ENCODE peak calls at places on chromosomes 12 and 14, in ten cellular contexts. One of them, this sample, is unnamed.

GRCh38 chr12:29026419-29026818 is 122.7 kb upstream of the FAR2 start:
- DNase-seq in astrocyte of the cerebellum: peak
- DNase-seq in psoas muscle: no peak
- DNase-seq in left lung: no peak
- DNase-seq in GM12865: no peak
- DNase-seq in endothelial cell: no peak
- DNase-seq in Calu3: no peak
- DNase-seq in HepG2: no peak
- DNase-seq in uterus: no peak
- DNase-seq in cardiac muscle cell: no peak
- DNase-seq in this sample: no peak

GRCh38 chr12:57793920-57794319 is 11.3 kb downstream of the TSFM start:
- DNase-seq in astrocyte of the cerebellum: no peak
- DNase-seq in psoas muscle: no peak
- DNase-seq in left lung: no peak
- DNase-seq in GM12865: no peak
- DNase-seq in endothelial cell: no peak
- DNase-seq in Calu3: no peak
- DNase-seq in HepG2: no peak
- DNase-seq in uterus: no peak
- DNase-seq in cardiac muscle cell: peak
- DNase-seq in this sample: peak

GRCh38 chr12:26936559-26937442 is 980 bp downstream of the INTS13 start:
- DNase-seq in astrocyte of the cerebellum: no peak
- DNase-seq in psoas muscle: no peak
- DNase-seq in left lung: no peak
- DNase-seq in GM12865: peak
- DNase-seq in endothelial cell: no peak
- DNase-seq in Calu3: no peak
- DNase-seq in HepG2: no peak
- DNase-seq in uterus: no peak
- DNase-seq in cardiac muscle cell: no peak
- DNase-seq in this sample: no peak

GRCh38 chr14:49464885-49465284 is 121.3 kb downstream of the RPS29 start:
- DNase-seq in astrocyte of the cerebellum: no peak
- DNase-seq in psoas muscle: no peak
- DNase-seq in left lung: no peak
- DNase-seq in GM12865: no peak
- DNase-seq in endothelial cell: peak
- DNase-seq in Calu3: peak
- DNase-seq in HepG2: peak
- DNase-seq in uterus: no peak
- DNase-seq in cardiac muscle cell: peak
- DNase-seq in this sample: peak

GRCh38 chr14:52954346-52955214 is 3.7 kb upstream of the FERMT2 start:
- DNase-seq in astrocyte of the cerebellum: no peak
- DNase-seq in psoas muscle: no peak
- DNase-seq in left lung: no peak
- DNase-seq in GM12865: peak
- DNase-seq in endothelial cell: no peak
- DNase-seq in Calu3: no peak
- DNase-seq in HepG2: no peak
- DNase-seq in uterus: peak
- DNase-seq in cardiac muscle cell: peak
- DNase-seq in this sample: peak

GRCh38 chr12:123621619-123622530 is 11.6 kb downstream of the EIF2B1 start:
- DNase-seq in astrocyte of the cerebellum: no peak
- DNase-seq in psoas muscle: no peak
- DNase-seq in left lung: no peak
- DNase-seq in GM12865: no peak
- DNase-seq in endothelial cell: no peak
- DNase-seq in Calu3: no peak
- DNase-seq in HepG2: no peak
- DNase-seq in uterus: no peak
- DNase-seq in cardiac muscle cell: no peak
- DNase-seq in this sample: no peak

GRCh38 chr14:59274991-59275391 is 86.5 kb downstream of the DAAM1 start:
- DNase-seq in astrocyte of the cerebellum: no peak
- DNase-seq in psoas muscle: no peak
- DNase-seq in left lung: no peak
- DNase-seq in GM12865: peak
- DNase-seq in endothelial cell: no peak
- DNase-seq in Calu3: peak
- DNase-seq in HepG2: no peak
- DNase-seq in uterus: no peak
- DNase-seq in cardiac muscle cell: no peak
- DNase-seq in this sample: no peak

GRCh38 chr12:53061404-53062010 is 11.6 kb downstream of the TNS2 start:
- DNase-seq in astrocyte of the cerebellum: no peak
- DNase-seq in psoas muscle: peak
- DNase-seq in left lung: peak
- DNase-seq in GM12865: no peak
- DNase-seq in endothelial cell: no peak
- DNase-seq in Calu3: peak
- DNase-seq in HepG2: peak
- DNase-seq in uterus: peak
- DNase-seq in cardiac muscle cell: peak
- DNase-seq in this sample: peak

GRCh38 chr14:63860146-63860545 is 7.3 kb downstream of the SYNE2 start:
- DNase-seq in astrocyte of the cerebellum: no peak
- DNase-seq in psoas muscle: no peak
- DNase-seq in left lung: no peak
- DNase-seq in GM12865: no peak
- DNase-seq in endothelial cell: no peak
- DNase-seq in Calu3: no peak
- DNase-seq in HepG2: no peak
- DNase-seq in uterus: no peak
- DNase-seq in cardiac muscle cell: no peak
- DNase-seq in this sample: no peak

DNA sequence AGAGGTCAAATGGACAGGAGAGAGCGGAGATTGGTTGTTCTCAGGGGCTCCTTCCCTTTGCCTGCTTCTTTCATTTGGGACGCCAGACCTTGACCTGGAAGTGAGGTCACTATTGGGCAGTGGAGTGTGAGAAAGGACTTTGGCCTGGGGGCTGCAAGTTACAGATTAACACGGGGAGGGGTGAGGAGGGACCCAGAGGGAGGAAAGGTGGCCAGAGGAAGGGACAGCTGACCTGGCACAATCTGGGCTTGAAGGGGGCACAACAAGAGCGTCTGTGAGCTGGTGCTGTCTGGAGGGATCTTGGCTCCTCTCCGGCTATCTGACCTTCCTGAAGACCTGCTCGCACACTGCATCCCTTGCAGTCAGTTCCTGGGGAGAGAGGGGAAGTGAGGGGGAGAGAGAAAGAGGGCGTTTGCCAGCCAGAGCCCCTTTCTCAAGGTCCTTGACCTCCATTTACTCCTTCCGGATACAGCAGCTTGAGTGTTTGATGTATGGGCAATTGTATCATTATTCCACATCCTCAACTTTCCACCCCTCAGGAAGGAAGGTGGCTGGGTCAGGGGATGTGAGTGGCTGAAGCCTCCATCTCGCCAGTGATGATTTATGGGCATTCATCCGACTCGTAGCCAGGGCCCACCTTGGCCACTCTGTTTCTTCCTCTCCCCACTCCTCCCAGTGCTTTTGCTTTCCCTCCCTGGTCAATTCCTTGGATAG is 4.7 kb downstream of the RBP5 start:
- DNase-seq in astrocyte of the cerebellum: no peak
- DNase-seq in psoas muscle: no peak
- DNase-seq in left lung: no peak
- DNase-seq in GM12865: no peak
- DNase-seq in endothelial cell: no peak
- DNase-seq in Calu3: no peak
- DNase-seq in HepG2: peak
- DNase-seq in uterus: no peak
- DNase-seq in cardiac muscle cell: no peak
- DNase-seq in this sample: no peak
- TF ChIP-seq CTCF in astrocyte of the cerebellum: no peak
- TF ChIP-seq CTCF in psoas muscle: no peak
- TF ChIP-seq CTCF in left lung: no peak
- TF ChIP-seq CTCF in GM12865: no peak
- TF ChIP-seq CTCF in endothelial cell: no peak
- TF ChIP-seq CTCF in Calu3: no peak
- TF ChIP-seq CTCF in HepG2: no peak
- TF ChIP-seq CTCF in uterus: no peak
- TF ChIP-seq CTCF in cardiac muscle cell: no peak
- TF ChIP-seq CTCF in this sample: no peak

GRCh38 chr14:61752626-61753025 is 9.6 kb upstream of the SNAPC1 start:
- DNase-seq in astrocyte of the cerebellum: no peak
- DNase-seq in psoas muscle: no peak
- DNase-seq in left lung: no peak
- DNase-seq in GM12865: peak
- DNase-seq in endothelial cell: no peak
- DNase-seq in Calu3: no peak
- DNase-seq in HepG2: no peak
- DNase-seq in uterus: no peak
- DNase-seq in cardiac muscle cell: peak
- DNase-seq in this sample: peak
- TF ChIP-seq CTCF in astrocyte of the cerebellum: no peak
- TF ChIP-seq CTCF in psoas muscle: no peak
- TF ChIP-seq CTCF in left lung: no peak
- TF ChIP-seq CTCF in GM12865: no peak
- TF ChIP-seq CTCF in endothelial cell: no peak
- TF ChIP-seq CTCF in Calu3: no peak
- TF ChIP-seq CTCF in HepG2: no peak
- TF ChIP-seq CTCF in uterus: no peak
- TF ChIP-seq CTCF in cardiac muscle cell: no peak
- TF ChIP-seq CTCF in this sample: no peak

DNA sequence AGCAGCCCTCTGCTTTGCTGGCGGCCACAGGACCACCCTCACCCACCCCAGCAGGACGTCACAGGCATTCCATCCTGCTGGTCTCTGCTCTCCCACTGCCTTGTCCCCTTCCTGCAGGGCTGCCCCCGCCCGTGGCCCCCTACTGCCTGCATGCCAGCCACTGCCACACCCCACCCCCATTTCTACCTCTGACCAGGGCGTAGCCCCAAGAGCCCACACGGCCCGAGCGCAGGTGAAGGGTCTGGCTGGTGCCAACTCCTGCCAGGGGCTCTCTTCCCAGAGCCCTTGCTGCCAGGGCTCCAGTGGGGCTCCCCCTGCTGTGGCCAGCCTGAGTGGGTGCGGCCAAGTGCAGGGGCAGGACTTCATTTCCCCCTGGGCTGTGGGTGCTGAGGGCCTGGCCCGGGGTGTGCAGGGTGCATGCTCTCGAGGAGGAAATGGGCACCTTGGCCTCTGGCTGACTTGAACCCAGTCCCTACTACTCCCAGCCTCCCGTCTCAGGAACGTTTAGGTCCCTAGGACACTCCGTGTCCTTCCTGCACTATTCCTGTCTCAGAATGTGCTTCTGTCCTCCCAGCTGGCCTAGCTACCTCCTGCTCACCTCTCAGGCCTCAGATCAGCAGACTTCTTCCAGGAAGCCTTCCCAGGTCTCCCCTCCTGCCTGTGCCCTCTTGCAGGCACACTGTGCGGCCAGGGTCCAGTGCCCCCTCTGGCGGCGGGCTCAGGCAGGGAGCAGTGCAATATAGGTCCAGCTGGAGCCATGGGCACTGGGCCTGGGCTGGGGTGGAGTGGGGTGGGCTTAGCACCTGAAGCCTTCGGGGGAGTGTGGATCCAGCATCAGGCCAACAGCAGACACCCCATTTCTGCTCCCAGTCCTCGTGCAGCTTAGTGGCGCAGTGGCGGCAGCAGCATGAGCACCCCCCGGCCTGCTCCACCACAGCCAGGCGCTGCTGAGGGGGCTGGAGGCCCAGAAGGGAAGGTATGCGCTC is 1.4 kb downstream of the LBHD2 start:
- DNase-seq in astrocyte of the cerebellum: no peak
- DNase-seq in psoas muscle: no peak
- DNase-seq in left lung: peak
- DNase-seq in GM12865: no peak
- DNase-seq in endothelial cell: peak
- DNase-seq in Calu3: peak
- DNase-seq in HepG2: no peak
- DNase-seq in uterus: no peak
- DNase-seq in cardiac muscle cell: no peak
- DNase-seq in this sample: no peak
- TF ChIP-seq CTCF in astrocyte of the cerebellum: peak
- TF ChIP-seq CTCF in psoas muscle: no peak
- TF ChIP-seq CTCF in left lung: no peak
- TF ChIP-seq CTCF in GM12865: no peak
- TF ChIP-seq CTCF in endothelial cell: peak
- TF ChIP-seq CTCF in Calu3: no peak
- TF ChIP-seq CTCF in HepG2: peak
- TF ChIP-seq CTCF in uterus: no peak
- TF ChIP-seq CTCF in cardiac muscle cell: peak
- TF ChIP-seq CTCF in this sample: peak

DNA sequence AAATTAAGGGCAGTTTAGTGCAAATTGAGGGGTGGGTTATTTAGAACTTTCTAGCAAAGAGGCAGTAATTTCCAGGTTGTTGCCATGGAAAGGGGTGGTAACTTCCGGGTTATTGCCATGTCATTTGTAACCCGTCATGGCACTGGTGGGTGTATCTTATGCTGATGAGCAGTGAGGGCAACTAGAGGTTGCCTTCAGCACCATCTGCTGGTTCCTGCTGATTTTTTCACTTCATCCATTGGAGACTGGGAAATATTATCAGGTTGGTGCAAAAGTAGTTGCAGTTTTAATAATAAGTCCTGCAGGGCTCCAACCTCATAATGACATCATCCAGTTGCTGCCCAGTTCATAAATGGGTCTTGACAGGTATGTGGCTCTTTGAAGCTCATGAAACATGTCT is 24.4 kb upstream of the SERPINA4 start:
- DNase-seq in astrocyte of the cerebellum: no peak
- DNase-seq in psoas muscle: no peak
- DNase-seq in left lung: no peak
- DNase-seq in GM12865: peak
- DNase-seq in endothelial cell: no peak
- DNase-seq in Calu3: no peak
- DNase-seq in HepG2: peak
- DNase-seq in uterus: no peak
- DNase-seq in cardiac muscle cell: peak
- DNase-seq in this sample: peak
- TF ChIP-seq CTCF in astrocyte of the cerebellum: peak
- TF ChIP-seq CTCF in psoas muscle: no peak
- TF ChIP-seq CTCF in left lung: no peak
- TF ChIP-seq CTCF in GM12865: no peak
- TF ChIP-seq CTCF in endothelial cell: no peak
- TF ChIP-seq CTCF in Calu3: no peak
- TF ChIP-seq CTCF in HepG2: peak
- TF ChIP-seq CTCF in uterus: no peak
- TF ChIP-seq CTCF in cardiac muscle cell: no peak
- TF ChIP-seq CTCF in this sample: peak

DNA sequence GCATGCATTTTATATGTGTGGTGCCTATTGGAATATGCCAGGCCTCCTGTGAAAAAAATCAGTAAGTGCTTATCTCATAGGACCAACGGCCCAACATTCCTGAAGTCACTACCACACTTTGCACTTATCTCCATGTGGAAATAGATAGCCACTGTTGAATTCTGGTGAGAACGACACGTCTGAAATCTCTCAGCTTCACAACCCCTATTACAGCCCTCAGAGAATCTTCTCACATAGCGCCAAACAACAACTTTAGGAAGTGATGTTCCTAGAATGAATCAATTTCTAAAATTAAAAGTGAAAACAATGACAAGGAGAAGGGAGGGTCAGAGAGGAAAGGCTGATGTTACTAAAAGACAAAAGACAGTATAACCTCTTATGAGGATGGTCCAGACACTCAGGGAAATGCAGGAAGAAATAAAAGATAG is 270.8 kb upstream of the BTG1 start:
- DNase-seq in astrocyte of the cerebellum: no peak
- DNase-seq in psoas muscle: no peak
- DNase-seq in left lung: no peak
- DNase-seq in GM12865: peak
- DNase-seq in endothelial cell: no peak
- DNase-seq in Calu3: no peak
- DNase-seq in HepG2: no peak
- DNase-seq in uterus: no peak
- DNase-seq in cardiac muscle cell: no peak
- DNase-seq in this sample: no peak
- TF ChIP-seq CTCF in astrocyte of the cerebellum: no peak
- TF ChIP-seq CTCF in psoas muscle: no peak
- TF ChIP-seq CTCF in left lung: no peak
- TF ChIP-seq CTCF in GM12865: no peak
- TF ChIP-seq CTCF in endothelial cell: no peak
- TF ChIP-seq CTCF in Calu3: no peak
- TF ChIP-seq CTCF in HepG2: no peak
- TF ChIP-seq CTCF in uterus: no peak
- TF ChIP-seq CTCF in cardiac muscle cell: no peak
- TF ChIP-seq CTCF in this sample: no peak

This sample was measured in choroid plexus epithelial cell.